ENCODE peak calls at places on chromosomes 1 and 21, in eight cellular contexts. E is AG04450, D is H9, G is OCI-LY7, J is MCF 10A, M is esophagus muscularis mucosa, Z is cardiac muscle cell, L is HFFc6. Q is an unnamed sample.

GRCh38 chr1:247448107-247448778 is 9.7 kb downstream of the OR2B11 start:
- DNase-seq in M (no peak), D (peak), J (no peak), G (no peak), E (no peak), Z (peak), L (peak), Q (peak)

GRCh38 chr1:183642166-183642565 is 6.6 kb upstream of the ARPC5 start:
- DNase-seq in G (no peak), Z (no peak), M (no peak), J (no peak), L (no peak), E (no peak), D (no peak), Q (no peak)

GRCh38 chr1:77975386-77975785 is 3.5 kb downstream of the FUBP1 start:
- DNase-seq in L (peak), Z (no peak), G (no peak), J (peak), E (no peak), D (no peak), M (no peak), Q (no peak)

GRCh38 chr1:39637301-39637700 is 2.1 kb downstream of the HEYL start:
- DNase-seq in M (no peak), L (no peak), J (no peak), Z (no peak), G (no peak), E (no peak), D (no peak), Q (no peak)

GRCh38 chr21:42236014-42236413 is 17.1 kb downstream of the ABCG1 start:
- DNase-seq in E (no peak), J (no peak), D (no peak), Z (peak), L (no peak), G (no peak), M (no peak), Q (no peak)

GRCh38 chr1:213041443-213041842 is 9.6 kb upstream of the RPS6KC1 start:
- DNase-seq in Z (no peak), D (no peak), J (peak), E (no peak), M (no peak), L (peak), G (no peak), Q (no peak)

GRCh38 chr1:210684466-210685294 is 356.0 kb downstream of the HHAT start:
- DNase-seq in G (no peak), Z (no peak), L (no peak), M (no peak), E (no peak), J (no peak), D (no peak), Q (peak)

GRCh38 chr1:18599096-18599495 is 31.6 kb upstream of the PAX7 start:
- DNase-seq in E (no peak), J (no peak), Z (no peak), G (no peak), M (no peak), D (no peak), L (no peak), Q (no peak)

GRCh38 chr1:223135176-223135575 is 7.9 kb downstream of the TLR5 start:
- DNase-seq in Z (no peak), L (peak), J (peak), D (no peak), G (no peak), M (no peak), E (no peak), Q (no peak)

GRCh38 chr1:235326719-235327558 is 1.0 kb downstream of the ARID4B start:
- DNase-seq in Z (peak), M (no peak), G (peak), D (peak), L (no peak), E (no peak), J (peak), Q (peak)

GRCh38 chr1:151611288-151611790 is 511 bp upstream of the SNX27 start:
- DNase-seq in G (no peak), Z (no peak), E (no peak), J (peak), M (no peak), L (peak), D (no peak), Q (peak)

GRCh38 chr21:34701726-34702125 is 32.9 kb downstream of the CLIC6 start:
- DNase-seq in L (peak), E (no peak), J (no peak), D (no peak), Z (no peak), M (no peak), G (no peak), Q (no peak)

GRCh38 chr1:229855999-229856650 is 210.9 kb upstream of the GALNT2 start:
- DNase-seq in J (no peak), Z (no peak), M (no peak), L (no peak), E (no peak), G (peak), D (no peak), Q (peak)

GRCh38 chr1:152917794-152918193 is 9.4 kb downstream of the IVL start:
- DNase-seq in M (no peak), Z (peak), D (no peak), L (no peak), G (no peak), J (peak), E (no peak), Q (no peak)

GRCh38 chr1:39995973-39996393 is 41.0 kb downstream of the MFSD2A start:
- DNase-seq in G (peak), M (no peak), Z (no peak), D (no peak), E (no peak), J (no peak), L (no peak), Q (peak)

GRCh38 chr1:36822648-36823047 is 211.7 kb downstream of the GRIK3 start:
- DNase-seq in E (no peak), L (no peak), D (no peak), M (no peak), G (no peak), Z (no peak), J (no peak), Q (no peak)

GRCh38 chr1:206826409-206826808 is 39.0 kb upstream of the IL20 start:
- DNase-seq in Z (no peak), J (peak), M (no peak), G (no peak), E (no peak), L (no peak), D (no peak), Q (no peak)

GRCh38 chr1:159132271-159132881 is 39.0 kb upstream of the CADM3 start:
- DNase-seq in E (peak), Z (peak), L (peak), G (peak), J (peak), M (no peak), D (peak), Q (peak)

GRCh38 chr1:33410091-33410701 is 20.7 kb downstream of the PHC2 start:
- DNase-seq in D (no peak), M (no peak), Z (no peak), E (no peak), L (peak), J (no peak), G (no peak), Q (no peak)

GRCh38 chr1:190179817-190180216 is 297.8 kb downstream of the BRINP3 start:
- DNase-seq in D (no peak), G (no peak), Z (no peak), J (no peak), M (no peak), E (peak), L (no peak), Q (no peak)

GRCh38 chr1:202589190-202589680 is 121.0 kb downstream of the SYT2 start:
- DNase-seq in L (peak), G (peak), D (peak), Z (peak), E (peak), J (peak), M (peak), Q (no peak)

GRCh38 chr1:1964811-1965210 is 38.8 kb downstream of the CFAP74 start:
- DNase-seq in J (no peak), E (no peak), G (no peak), L (no peak), Z (no peak), D (no peak), M (no peak), Q (no peak)

GRCh38 chr1:5751171-5751556 is 241.1 kb downstream of the NPHP4 start:
- DNase-seq in E (no peak), J (no peak), D (no peak), M (no peak), L (no peak), G (no peak), Z (no peak), Q (no peak)

GRCh38 chr1:30881266-30882181 is 27.0 kb downstream of the SDC3 start:
- DNase-seq in G (peak), E (no peak), L (no peak), M (no peak), J (no peak), D (no peak), Z (no peak), Q (peak)

GRCh38 chr21:42663860-42664535 is 10.6 kb downstream of the PDE9A start:
- DNase-seq in J (no peak), L (no peak), M (no peak), G (no peak), Z (no peak), D (no peak), E (no peak), Q (no peak)

GRCh38 chr1:174795806-174796205 is 203.9 kb upstream of the CACYBP start:
- DNase-seq in D (no peak), M (no peak), G (no peak), Z (no peak), L (peak), E (no peak), J (peak), Q (no peak)

GRCh38 chr21:42439284-42440186 is 35.8 kb downstream of the UBASH3A start:
- DNase-seq in D (no peak), Z (no peak), G (no peak), E (no peak), M (no peak), J (no peak), L (no peak), Q (peak)

GRCh38 chr21:40271169-40271568 is 403.9 kb downstream of the PCP4 start:
- DNase-seq in D (no peak), M (peak), J (no peak), L (no peak), G (no peak), Z (peak), E (no peak), Q (no peak)

GRCh38 chr1:45880930-45881329 is 77.5 kb downstream of the MAST2 start:
- DNase-seq in M (no peak), L (peak), G (no peak), E (no peak), D (no peak), J (no peak), Z (no peak), Q (no peak)

GRCh38 chr1:168477792-168478191 is 66.0 kb downstream of the XCL2 start:
- DNase-seq in J (no peak), L (no peak), G (no peak), M (no peak), E (no peak), D (no peak), Z (no peak), Q (no peak)

GRCh38 chr1:168474322-168474721 is 69.5 kb downstream of the XCL2 start:
- DNase-seq in M (no peak), E (no peak), L (no peak), G (no peak), J (no peak), D (no peak), Z (no peak), Q (no peak)

GRCh38 chr1:168480997-168481396 is 62.8 kb downstream of the XCL2 start:
- DNase-seq in L (no peak), Z (no peak), M (no peak), G (no peak), D (peak), E (no peak), J (no peak), Q (no peak)

GRCh38 chr1:168473164-168473563 is 70.6 kb downstream of the XCL2 start:
- DNase-seq in J (no peak), D (no peak), L (no peak), E (no peak), Z (no peak), M (no peak), G (no peak), Q (no peak)

DNA sequence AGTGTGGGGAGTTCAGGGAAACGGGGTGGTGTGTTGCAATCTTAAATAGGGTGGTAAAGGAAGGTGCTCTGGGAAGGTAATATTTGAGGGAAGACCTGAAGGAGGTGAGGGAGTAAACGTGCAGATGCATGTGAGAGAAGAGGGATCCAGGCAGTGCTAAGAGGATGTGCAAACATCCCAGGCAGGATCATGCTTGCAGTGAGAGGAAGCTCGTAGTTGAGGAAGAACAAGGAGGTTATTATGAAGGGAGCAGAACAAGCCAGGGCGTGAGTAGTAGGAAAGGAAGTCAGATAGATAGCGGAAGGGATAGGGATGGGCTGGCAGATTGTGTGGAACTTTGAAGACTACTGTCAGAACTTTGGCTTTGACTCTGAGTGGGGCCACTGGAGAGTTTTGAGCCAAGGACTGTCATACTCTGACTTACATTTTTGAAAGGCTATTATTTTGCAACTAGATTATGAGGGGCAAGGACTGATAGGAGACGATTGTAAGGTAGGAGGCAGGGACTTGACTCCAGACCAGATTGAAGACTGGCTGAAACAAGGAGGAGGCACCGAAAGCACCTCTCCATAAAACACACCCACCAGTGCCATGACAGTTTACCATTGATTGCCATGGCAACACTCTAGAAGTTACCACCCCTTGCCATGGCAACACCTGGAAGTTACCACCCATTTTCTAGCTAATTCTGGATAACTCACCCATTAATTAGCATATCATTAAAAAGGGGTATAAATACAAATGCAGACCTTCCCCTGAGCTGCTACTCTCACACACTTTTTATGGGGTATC is 67.0 kb downstream of the XCL2 start:
- DNase-seq in G (no peak), Z (no peak), J (no peak), E (no peak), M (no peak), L (no peak), D (no peak), Q (no peak)
- TF ChIP-seq CTCF in G (no peak), Z (no peak), J (no peak), E (no peak), M (no peak), L (no peak), D (no peak), Q (no peak)

DNA sequence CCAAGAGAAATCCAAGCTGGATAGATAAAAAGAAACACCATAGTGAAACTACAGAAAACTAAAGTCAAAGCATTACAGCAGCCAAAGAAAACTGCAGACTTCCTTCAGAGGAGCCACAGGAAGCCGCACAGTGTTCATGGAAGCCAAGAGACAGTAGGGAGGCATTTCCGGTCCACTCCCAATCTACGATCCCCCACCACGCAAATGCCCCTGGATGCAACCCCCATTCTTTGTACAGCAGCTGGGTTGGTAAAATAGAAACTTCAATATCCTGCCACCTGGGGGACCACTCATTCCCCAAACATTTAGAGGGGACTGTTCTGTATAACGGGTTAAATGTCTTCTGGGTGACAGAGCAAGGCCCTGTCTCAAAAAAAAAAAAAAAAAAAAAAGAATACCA is 43.9 kb upstream of the TSPEAR start:
- DNase-seq in Z (no peak), L (no peak), M (no peak), G (peak), J (peak), D (peak), E (no peak), Q (no peak)
- TF ChIP-seq CTCF in Z (peak), L (no peak), M (no peak), G (peak), J (peak), D (no peak), E (peak), Q (no peak)

GRCh38 chr1:168178227-168178637 is 530 bp upstream of the TIPRL start:
- DNase-seq in E (no peak), L (no peak), M (no peak), Z (no peak), J (no peak), G (no peak), D (no peak), Q (no peak)

GRCh38 chr1:168179411-168180147 is 817 bp downstream of the TIPRL start:
- DNase-seq in G (peak), M (no peak), J (peak), L (peak), D (no peak), Z (no peak), E (no peak), Q (no peak)

GRCh38 chr1:168180148-168180524 is 1.4 kb downstream of the TIPRL start:
- DNase-seq in G (peak), E (no peak), M (no peak), L (peak), D (no peak), Z (no peak), J (no peak), Q (peak)

DNA sequence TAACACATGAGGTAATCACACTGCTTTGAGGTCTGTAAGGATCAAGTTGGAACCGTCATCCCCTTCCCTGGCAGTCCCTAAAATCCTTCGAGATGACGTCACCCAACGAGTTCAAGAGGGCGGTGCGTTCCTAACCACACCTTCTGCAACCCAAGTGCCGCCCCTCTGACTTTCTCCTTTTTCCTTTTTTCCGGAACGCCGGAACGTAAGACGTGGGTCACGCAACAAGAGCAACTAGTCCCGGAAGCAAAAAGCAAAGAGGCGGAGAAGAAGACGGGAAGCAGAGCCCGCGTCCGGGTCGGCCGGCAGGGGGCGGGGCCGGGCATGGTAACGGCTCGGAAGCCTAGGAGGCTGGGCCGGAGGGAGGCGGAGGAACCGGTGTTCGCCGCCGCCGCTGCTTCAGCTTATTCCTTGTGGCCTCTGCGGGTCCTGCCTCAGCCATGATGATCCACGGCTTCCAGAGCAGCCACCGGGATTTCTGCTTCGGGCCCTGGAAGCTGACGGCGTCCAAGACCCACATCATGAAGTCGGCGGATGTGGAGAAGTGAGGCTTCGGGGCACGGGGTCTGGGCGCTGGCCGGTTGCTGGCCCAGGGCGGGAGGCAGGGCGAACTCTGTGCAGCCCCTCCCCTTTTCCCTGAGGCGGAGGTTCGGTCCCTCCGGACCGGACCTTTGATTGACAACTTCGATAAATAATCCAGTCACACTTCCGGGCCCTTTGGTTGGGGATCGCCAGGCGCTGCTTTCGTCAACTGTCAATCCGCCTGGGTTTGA is at the start of gene TIPRL:
- DNase-seq in G (peak), Z (peak), J (peak), E (peak), L (peak), D (peak), M (peak), Q (peak)
- TF ChIP-seq CTCF in G (peak), Z (peak), J (peak), E (peak), L (peak), D (peak), M (peak), Q (peak)

DNA sequence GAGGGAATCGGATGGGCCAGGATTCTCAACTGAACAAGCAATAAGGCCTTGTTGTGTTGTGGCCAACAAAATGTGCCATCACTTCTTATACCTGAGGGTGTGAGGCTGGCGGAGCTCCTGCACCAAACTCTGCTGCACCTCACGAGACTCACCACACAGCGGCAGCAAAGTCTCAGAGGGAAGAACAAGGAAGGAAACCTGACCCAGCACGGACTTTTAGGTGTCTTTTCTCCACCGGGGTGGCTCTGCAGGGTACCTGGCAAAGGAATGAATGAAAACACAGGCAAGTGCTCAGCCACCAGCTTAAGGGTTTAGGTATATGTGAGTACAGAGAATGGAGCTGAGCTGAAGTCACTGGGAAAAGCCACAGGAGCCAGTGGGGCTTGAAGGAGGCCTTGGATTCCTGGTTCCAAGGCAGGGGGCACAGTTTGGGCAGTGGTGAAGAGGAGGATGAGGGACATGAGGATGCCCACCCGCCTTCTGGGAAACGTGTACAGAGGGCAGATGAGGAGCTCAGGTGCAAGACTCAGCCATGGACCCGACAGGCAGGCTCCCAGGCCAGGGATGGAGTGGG is 31.1 kb upstream of the HSD3B1 start:
- DNase-seq in E (no peak), J (peak), L (peak), D (peak), Z (peak), M (peak), G (peak), Q (peak)
- TF ChIP-seq CTCF in E (peak), J (peak), L (peak), D (peak), Z (peak), M (peak), G (peak), Q (peak)

GRCh38 chr1:181084606-181084969 is 3.9 kb upstream of the IER5 start:
- DNase-seq in L (no peak), Z (no peak), J (no peak), E (no peak), D (no peak), G (no peak), M (no peak), Q (no peak)
- TF ChIP-seq CTCF in L (no peak), Z (no peak), J (no peak), E (no peak), D (no peak), G (no peak), M (no peak), Q (peak)

Q was measured in activated CD8-positive, alpha-beta T cell treated with anti-CD3 and anti-CD28 coated beads for 36 hours.